ENCODE peak calls at places on chromosomes 12 and 14, in six cellular contexts. X is WERI-Rb-1, A is PC-3, N is AG04450, F is pancreas, C is colonic mucosa. Q is an unnamed sample.

GRCh38 chr12:75526655-75527511 is 15.5 kb upstream of the KRR1 start:
- DNase-seq in C (no peak), N (peak; percentile 71), X (peak; percentile 29), A (peak; percentile 75), F (no peak), Q (no peak)

GRCh38 chr12:57816001-57816854 is 2.3 kb downstream of the AVIL start:
- DNase-seq in A (no peak), F (no peak), C (no peak), N (no peak), X (no peak), Q (no peak)

GRCh38 chr12:121581681-121582439 is 1.0 kb upstream of the KDM2B start:
- DNase-seq in N (no peak), C (peak; percentile 27), X (no peak), A (no peak), F (peak; percentile 25), Q (no peak)

GRCh38 chr12:55829967-55830600 is 697 bp upstream of the DNAJC14 start:
- DNase-seq in C (peak; percentile 59), A (peak; percentile 24), N (no peak), X (peak; percentile 31), F (peak; percentile 74), Q (peak; percentile 46)

GRCh38 chr12:68479261-68479581 is 131.5 kb upstream of the RAP1B start:
- DNase-seq in N (peak; percentile 46), X (no peak), F (no peak), A (no peak), C (no peak), Q (no peak)

GRCh38 chr14:89351958-89352404 is 65.1 kb downstream of the FOXN3 start:
- DNase-seq in C (peak; percentile 17), A (no peak), F (no peak), N (no peak), X (no peak), Q (no peak)

GRCh38 chr14:87877877-87878276 is 115.1 kb downstream of the GALC start:
- DNase-seq in X (no peak), A (peak; percentile 55), C (no peak), N (no peak), F (no peak), Q (no peak)

GRCh38 chr12:68425998-68426397 is 93.8 kb upstream of the MDM1 start:
- DNase-seq in F (no peak), A (peak; percentile 19), N (peak; percentile 68), X (no peak), C (no peak), Q (no peak)

GRCh38 chr14:103626150-103626850 is 2.7 kb upstream of the KLC1 start:
- DNase-seq in X (no peak), F (no peak), C (no peak), N (no peak), A (no peak), Q (no peak)

GRCh38 chr14:102390064-102390463 is 27.3 kb downstream of the TECPR2 start:
- DNase-seq in N (no peak), X (no peak), A (peak; percentile 12), C (no peak), F (no peak), Q (no peak)

GRCh38 chr12:119692410-119692809 is 24.5 kb downstream of the PRKAB1 start:
- DNase-seq in N (no peak), A (no peak), F (no peak), X (no peak), C (no peak), Q (no peak)

GRCh38 chr12:129750426-129750825 is 153.4 kb downstream of the TMEM132D start:
- DNase-seq in X (no peak), N (no peak), F (no peak), A (no peak), C (no peak), Q (no peak)

GRCh38 chr14:24162083-24162482 is 1.0 kb downstream of the IRF9 start:
- DNase-seq in A (no peak), N (no peak), X (no peak), F (no peak), C (no peak), Q (no peak)

GRCh38 chr12:18383203-18383602 is 121.9 kb downstream of the PIK3C2G start:
- DNase-seq in C (no peak), A (peak; percentile 79), N (peak; percentile 55), F (no peak), X (no peak), Q (no peak)

GRCh38 chr12:92133795-92134637 is 11.6 kb downstream of the BTG1 start:
- DNase-seq in C (no peak), A (peak; percentile 46), F (no peak), X (no peak), N (no peak), Q (no peak)

GRCh38 chr12:6069452-6070093 is 54.9 kb downstream of the VWF start:
- DNase-seq in A (no peak), C (no peak), F (no peak), X (no peak), N (peak; percentile 89), Q (no peak)

GRCh38 chr14:33692762-33693161 is 258.1 kb downstream of the EGLN3 start:
- DNase-seq in F (no peak), C (no peak), A (peak; percentile 39), N (no peak), X (no peak), Q (no peak)

GRCh38 chr12:8033153-8034044 is 883 bp downstream of the FOXJ2 start:
- DNase-seq in N (no peak), F (peak; percentile 36), C (peak; percentile 76), A (peak; percentile 26), X (peak; percentile 66), Q (peak; percentile 44)

GRCh38 chr14:76781648-76782051 is 20.4 kb downstream of the VASH1 start:
- DNase-seq in A (no peak), N (no peak), X (no peak), F (no peak), C (no peak), Q (no peak)

GRCh38 chr14:28626780-28627179 is 139.8 kb upstream of the FOXG1 start:
- DNase-seq in N (no peak), C (no peak), X (no peak), A (no peak), F (no peak), Q (no peak)
- H3K9me3 ChIP-seq in N (no peaks in the 10 kb centered on the region), C (no peaks in the 10 kb centered on the region), X (no peaks in the 10 kb centered on the region), A (no peaks in the 10 kb centered on the region), F (no peaks in the 10 kb centered on the region), Q (no peaks in the 10 kb centered on the region)

GRCh38 chr12:87952223-87952622 is 77.0 kb downstream of the C12orf50 start:
- DNase-seq in C (no peak), F (no peak), X (no peak), A (no peak), N (no peak), Q (no peak)

GRCh38 chr12:87952850-87953249 is 76.4 kb downstream of the C12orf50 start:
- DNase-seq in F (no peak), X (no peak), N (no peak), A (no peak), C (no peak), Q (no peak)

GRCh38 chr12:87953257-87953860 is 75.8 kb downstream of the C12orf50 start:
- DNase-seq in N (peak; percentile 36), C (no peak), F (no peak), A (peak; percentile 53), X (peak; percentile 15), Q (no peak)
- TF ChIP-seq CTCF in N (peak; percentile 74), C (no peak), F (peak; percentile 15), A (peak; percentile 81), X (peak; percentile 31), Q (no peak)

GRCh38 chr12:94099191-94099983 is 49.0 kb upstream of the PLXNC1 start:
- DNase-seq in C (no peak), N (peak; percentile 23), X (no peak), A (peak; percentile 92), F (no peak), Q (no peak)

GRCh38 chr12:94103986-94104385 is 44.4 kb upstream of the PLXNC1 start:
- DNase-seq in F (no peak), X (no peak), A (peak; percentile 84), N (no peak), C (no peak), Q (no peak)

GRCh38 chr12:94100254-94100653 is 48.1 kb upstream of the PLXNC1 start:
- DNase-seq in X (no peak), F (peak; percentile 16), C (no peak), A (peak; percentile 95), N (no peak), Q (no peak)

GRCh38 chr12:94100990-94101901 is 47.1 kb upstream of the PLXNC1 start:
- DNase-seq in C (peak; percentile 73), F (peak; percentile 72), X (peak; percentile 83), A (peak; percentile 79), N (peak; percentile 34), Q (peak; percentile 71)

GRCh38 chr12:94101902-94102660 is 46.3 kb upstream of the PLXNC1 start:
- DNase-seq in F (peak; percentile 84), X (peak; percentile 82), N (peak; percentile 73), A (peak; percentile 96), C (peak; percentile 91), Q (peak; percentile 82)
- H3K27ac ChIP-seq in F (no peak overlapping the region), X (no peak overlapping the region), N (peak overlapping the region; percentile 39), A (peak overlapping the region; percentile 18), C (no peak overlapping the region), Q (no peak overlapping the region)

DNA sequence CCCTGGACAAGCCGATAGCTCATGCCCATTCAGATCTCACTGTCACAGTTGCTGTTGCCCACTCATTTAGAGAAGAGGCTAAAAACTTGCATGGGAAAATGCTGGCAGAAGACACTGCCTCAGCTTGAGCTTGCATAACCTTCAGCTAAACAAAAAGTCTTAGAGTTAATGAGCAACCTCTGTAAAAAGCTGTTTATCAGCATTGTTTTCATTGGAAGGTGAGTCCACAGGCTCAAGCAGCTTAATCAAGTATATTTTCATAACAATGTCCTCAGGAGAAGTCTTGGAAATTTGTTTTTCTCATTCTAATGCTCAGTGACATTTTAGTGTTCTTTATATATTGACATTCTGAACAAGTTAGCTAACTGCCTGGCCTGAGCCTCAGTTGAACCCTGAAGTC is 872.9 kb downstream of the TMTC2 start:
- DNase-seq in A (no peak), N (no peak), F (no peak), C (no peak), X (no peak), Q (no peak)
- H3K9me3 ChIP-seq in A (no peaks in the 10 kb centered on the region), N (peaks cover 12% of the 10 kb centered on the region), F (no peaks in the 10 kb centered on the region), C (no peaks in the 10 kb centered on the region), X (no peaks in the 10 kb centered on the region), Q (no peaks in the 10 kb centered on the region)

DNA sequence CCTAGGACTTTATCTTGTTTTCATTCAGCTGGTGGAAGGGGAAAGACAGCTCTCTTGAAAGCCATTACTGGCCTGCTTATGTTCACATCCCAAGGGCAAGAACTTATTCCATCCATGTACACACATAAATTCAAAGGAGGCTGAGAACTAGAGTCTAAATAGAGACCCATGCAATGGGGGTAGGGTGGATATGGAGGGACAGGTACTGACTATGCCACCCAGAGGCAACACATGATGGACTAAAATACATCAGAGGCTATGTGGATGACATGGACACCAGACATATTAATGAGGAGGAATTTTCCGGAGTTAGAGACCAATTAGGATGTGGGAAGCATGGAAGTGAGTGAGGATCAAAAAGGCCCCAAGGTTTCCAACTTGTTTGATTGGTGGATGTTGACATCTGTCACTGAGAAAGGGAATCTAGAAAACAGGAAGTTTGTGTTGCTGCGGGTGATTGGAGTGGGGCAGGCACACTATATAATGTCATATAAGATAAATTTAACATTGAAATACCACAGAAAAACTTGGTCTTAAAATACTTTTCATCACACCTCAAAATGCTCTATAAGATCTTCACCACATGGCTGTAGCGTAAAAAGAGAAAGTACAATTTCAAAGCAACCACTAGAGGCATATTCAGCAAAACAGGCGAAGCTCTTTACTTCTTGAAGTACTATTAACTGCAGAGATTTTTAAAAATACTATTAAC is 130.4 kb downstream of the GRIP1 start:
- DNase-seq in A (peak; percentile 24), N (no peak), X (no peak), F (no peak), C (no peak), Q (no peak)
- TF ChIP-seq CTCF in A (peak; percentile 52), N (peak; percentile 35), X (no peak), F (no peak), C (no peak), Q (no peak)

GRCh38 chr14:65849096-65849495 is 436.6 kb downstream of the FUT8 start:
- DNase-seq in X (no peak), A (no peak), F (no peak), N (no peak), C (no peak), Q (no peak)
- H3K27ac ChIP-seq in X (no peak overlapping the region), A (no peak overlapping the region), F (no peak overlapping the region), N (no peak overlapping the region), C (no peak overlapping the region), Q (no peak overlapping the region)